ENCODE peak calls at places on chromosomes 4 and X, in eight cellular contexts. R is thoracic aorta, G is pancreas, P is mucosa of descending colon, X is thyroid gland, M is upper lobe of left lung, Z is heart left ventricle, B is endodermal cell. I is an unnamed sample. For H3K4me1, the result is how much of the 10 kb centered on the place peaks cover.

GRCh38 chr4:122921971-122922876 is at the start of gene NUDT6:
- DNase-seq in R (no peak), X (peak), B (peak), Z (peak), M (peak), G (peak), P (peak), I (peak)

GRCh38 chrX:45353462-45353861 is 152.8 kb upstream of the DIPK2B start:
- DNase-seq in R (no peak), Z (no peak), G (no peak), X (no peak), M (no peak), B (no peak), P (no peak), I (no peak)

GRCh38 chr4:183870997-183871396 is 34.1 kb upstream of the STOX2 start:
- DNase-seq in M (no peak), R (no peak), P (no peak), G (no peak), Z (no peak), B (no peak), X (no peak), I (no peak)

GRCh38 chr4:1711906-1712215 is 258 bp downstream of the SLBP start:
- DNase-seq in P (no peak), G (no peak), B (no peak), X (no peak), R (no peak), Z (peak), M (no peak), I (no peak)

GRCh38 chr4:165461176-165461835 is 82.5 kb downstream of the CPE start:
- DNase-seq in Z (peak), G (no peak), B (no peak), P (no peak), R (no peak), X (no peak), M (no peak), I (no peak)

GRCh38 chrX:104419926-104420325 is 146.1 kb upstream of the IL1RAPL2 start:
- DNase-seq in Z (no peak), P (no peak), X (no peak), M (no peak), R (no peak), G (no peak), B (no peak), I (no peak)

GRCh38 chr4:52241916-52242315 is 190.8 kb downstream of the SPATA18 start:
- DNase-seq in M (no peak), X (no peak), G (no peak), B (no peak), P (no peak), Z (no peak), R (no peak), I (no peak)

GRCh38 chr4:113509851-113510250 is 251.7 kb downstream of the CAMK2D start:
- DNase-seq in B (no peak), X (no peak), P (no peak), G (no peak), Z (no peak), M (no peak), R (no peak), I (no peak)

GRCh38 chr4:121698119-121698732 is 1.4 kb upstream of the ANXA5 start:
- DNase-seq in R (no peak), P (no peak), B (no peak), Z (no peak), X (no peak), G (no peak), M (no peak), I (no peak)

GRCh38 chrX:45449982-45450381 is 249.3 kb upstream of the DIPK2B start:
- DNase-seq in R (no peak), M (no peak), B (no peak), G (no peak), P (no peak), X (no peak), Z (no peak), I (no peak)

GRCh38 chr4:86560447-86560846 is 33.7 kb upstream of the PTPN13 start:
- DNase-seq in X (no peak), M (no peak), Z (no peak), P (no peak), G (no peak), B (no peak), R (no peak), I (no peak)

GRCh38 chr4:73822812-73823480 is 13.5 kb upstream of the CXCL6 start:
- DNase-seq in R (no peak), P (no peak), B (no peak), G (no peak), Z (peak), X (no peak), M (no peak), I (no peak)

GRCh38 chr4:23368081-23368697 is 521.7 kb downstream of the PPARGC1A start:
- DNase-seq in R (no peak), X (peak), B (peak), M (no peak), G (no peak), P (peak), Z (peak), I (no peak)

GRCh38 chr4:304987-305680 is at the start of gene ZNF732:
- DNase-seq in M (peak), G (no peak), Z (peak), X (peak), R (no peak), B (no peak), P (no peak), I (no peak)

GRCh38 chrX:70479197-70479969 is 34.7 kb downstream of the DLG3 start:
- DNase-seq in X (no peak), B (no peak), M (no peak), Z (no peak), P (no peak), R (no peak), G (no peak), I (no peak)

GRCh38 chr4:169774466-169775445 is 17.0 kb upstream of the HPF1 start:
- DNase-seq in G (peak), Z (no peak), P (peak), B (peak), M (peak), X (no peak), R (no peak), I (no peak)

GRCh38 chr4:141680060-141680459 is 43.7 kb downstream of the IL15 start:
- DNase-seq in R (no peak), X (no peak), P (no peak), M (no peak), G (no peak), B (no peak), Z (no peak), I (no peak)

GRCh38 chr4:1554876-1555265 is 129.2 kb downstream of the FAM53A start:
- DNase-seq in R (no peak), B (no peak), P (no peak), M (peak), X (no peak), G (no peak), Z (no peak), I (no peak)

GRCh38 chr4:121736735-121737351 is 28.1 kb downstream of the SMIM43 start:
- DNase-seq in P (no peak), Z (peak), B (peak), R (no peak), X (no peak), M (no peak), G (no peak), I (no peak)

GRCh38 chrX:118976599-118977340 is 2.4 kb downstream of the LONRF3 start:
- DNase-seq in X (peak), P (peak), Z (peak), R (no peak), G (peak), M (peak), B (peak), I (no peak)

GRCh38 chr4:180057891-180058643 is 2185.1 kb upstream of the TENM3 start:
- DNase-seq in M (peak), X (peak), B (peak), Z (peak), G (peak), R (no peak), P (peak), I (no peak)

GRCh38 chr4:100369871-100370270 is 148.0 kb downstream of the EMCN start:
- DNase-seq in Z (no peak), M (no peak), P (no peak), B (no peak), G (no peak), R (no peak), X (no peak), I (no peak)

GRCh38 chrX:41009816-41010187 is 75.4 kb upstream of the USP9X start:
- DNase-seq in P (no peak), R (no peak), G (no peak), Z (no peak), M (no peak), X (no peak), B (no peak), I (no peak)

GRCh38 chrX:41005445-41005992 is 79.7 kb upstream of the USP9X start:
- DNase-seq in M (no peak), R (no peak), G (no peak), Z (no peak), X (no peak), B (peak), P (no peak), I (no peak)

GRCh38 chrX:41014776-41015175 is 70.5 kb upstream of the USP9X start:
- DNase-seq in M (no peak), R (no peak), P (no peak), Z (no peak), X (no peak), B (no peak), G (no peak), I (no peak)

GRCh38 chrX:41010188-41010846 is 74.9 kb upstream of the USP9X start:
- DNase-seq in Z (peak), G (peak), M (peak), B (peak), R (peak), X (peak), P (peak), I (peak)
- TF ChIP-seq CTCF in Z (no peak), G (no peak), M (peak), B (peak), R (no peak), X (no peak), P (no peak), I (no peak)

DNA sequence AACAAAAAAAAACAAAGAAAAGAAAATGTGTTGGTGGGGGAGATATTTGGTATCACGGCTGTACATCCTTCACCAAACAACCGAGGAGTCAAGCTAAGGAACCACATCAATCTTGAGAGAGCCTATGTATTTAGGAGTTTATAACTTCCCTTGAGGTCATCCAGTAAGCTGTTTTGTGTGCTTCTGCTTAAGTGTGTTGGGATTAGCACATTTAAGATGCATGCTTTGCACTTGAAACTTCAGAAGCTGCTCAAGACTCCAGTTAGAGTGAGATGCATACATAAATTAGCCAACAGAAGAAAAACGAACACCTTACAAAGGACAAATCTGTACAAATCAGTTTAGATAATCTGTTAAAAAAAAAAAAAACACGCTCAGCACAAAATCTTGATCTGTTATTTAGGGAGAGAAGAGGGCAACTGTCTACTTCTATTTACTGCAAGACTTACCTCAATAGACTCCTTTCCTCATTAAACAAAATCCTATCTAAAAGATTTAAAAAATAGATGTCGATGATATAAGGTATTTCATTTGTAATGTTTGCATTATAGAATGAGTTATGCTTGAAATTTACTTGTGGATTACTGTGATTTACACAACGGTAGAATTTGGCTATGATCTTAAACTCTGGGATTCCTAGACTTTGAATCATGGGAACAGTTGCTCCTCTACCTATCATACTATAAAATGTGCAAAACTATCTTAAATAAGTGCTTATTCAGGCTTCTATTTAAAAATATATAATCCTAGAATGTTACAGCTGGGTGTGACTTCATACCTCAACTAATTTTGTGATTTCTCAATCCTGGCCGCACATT is 53.8 kb upstream of the NAP1L5 start:
- DNase-seq in X (no peak), R (no peak), G (no peak), B (no peak), P (no peak), M (no peak), Z (no peak), I (no peak)
- H3K4me1 ChIP-seq in X (under half), R (under half), G (under half), B (under half), P (under half), M (under half), Z (under half), I (under half)

DNA sequence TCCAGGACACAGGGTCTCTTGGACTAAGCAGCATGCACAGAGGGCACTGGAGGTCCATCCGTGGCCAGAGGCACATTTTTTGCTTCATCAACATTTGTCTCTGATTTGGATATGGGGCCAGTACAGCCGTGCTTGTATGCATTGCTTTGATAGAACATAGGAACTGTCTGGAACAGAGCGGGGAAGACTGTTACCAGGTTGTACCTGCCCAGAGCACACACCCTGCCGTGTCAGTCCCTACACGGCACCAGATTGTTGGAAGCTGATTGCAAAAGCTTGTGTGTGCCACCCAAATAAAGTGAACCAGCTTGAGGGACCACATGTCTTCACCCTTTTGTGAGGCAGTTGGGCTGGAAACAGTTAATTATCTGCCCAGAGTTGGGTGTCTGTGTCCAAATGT is 21.0 kb downstream of the KLF3 start:
- DNase-seq in B (no peak), P (no peak), R (no peak), X (no peak), G (no peak), Z (no peak), M (no peak), I (no peak)
- H3K4me3 ChIP-seq in B (no peak), P (no peak), R (no peak), X (no peak), G (no peak), Z (no peak), M (no peak), I (no peak)

DNA sequence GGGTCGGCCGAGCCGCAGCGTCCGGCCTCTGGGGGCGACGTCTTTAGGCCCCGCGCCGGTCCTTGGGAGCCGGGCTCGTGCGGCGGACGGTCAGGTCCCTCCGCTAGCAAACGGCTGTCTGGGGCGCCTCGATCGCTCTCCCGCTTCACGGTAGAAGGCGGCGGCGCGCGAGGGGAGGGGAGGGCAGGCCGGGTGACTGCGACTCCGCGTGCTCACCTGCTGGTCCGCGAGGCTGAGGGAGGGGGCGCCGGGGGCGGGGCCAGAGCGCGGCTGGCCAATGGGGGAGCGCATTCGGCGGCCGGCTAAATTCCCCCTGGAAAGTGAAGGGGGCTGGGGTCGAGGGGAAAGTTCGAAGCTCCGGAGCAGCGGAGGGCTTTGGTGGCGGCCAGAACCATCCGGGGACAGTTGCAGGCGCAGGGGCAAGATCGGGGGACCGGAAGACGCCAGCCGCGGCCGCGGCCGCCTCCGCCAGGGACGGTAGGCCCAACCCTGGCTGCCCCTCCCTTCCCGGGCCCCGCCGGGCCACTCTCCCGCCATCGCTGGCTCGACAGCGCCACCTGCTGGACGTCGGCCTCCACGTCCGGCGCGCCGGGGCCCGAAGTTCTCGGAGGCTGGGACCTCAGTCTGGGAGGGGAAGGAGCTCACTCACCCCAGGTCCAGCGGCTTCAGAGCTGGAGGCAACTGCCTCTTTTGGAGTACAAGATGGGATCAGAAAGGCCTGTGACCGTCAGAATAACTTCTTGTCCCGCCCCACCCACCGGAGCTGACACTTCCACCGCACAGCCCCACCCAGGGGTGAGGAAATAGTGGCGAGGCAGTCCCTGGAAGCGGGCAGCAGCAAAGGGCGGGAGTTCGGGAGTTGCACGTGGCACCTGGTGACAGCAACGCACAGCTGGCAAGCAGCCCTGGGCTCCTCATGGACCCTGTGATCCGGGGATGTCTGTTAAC is 49.9 kb downstream of the ELF4 start:
- DNase-seq in Z (peak), X (peak), B (peak), R (no peak), P (peak), M (peak), G (peak), I (peak)
- TF ChIP-seq CTCF in Z (peak), X (peak), B (peak), R (peak), P (peak), M (peak), G (peak), I (peak)

GRCh38 chrX:138006176-138006575 is 440.2 kb downstream of the ZIC3 start:
- DNase-seq in Z (no peak), M (no peak), R (no peak), P (no peak), B (no peak), G (no peak), X (no peak), I (no peak)
- H3K4me1 ChIP-seq in Z (under half), M (under half), R (under half), P (under half), B (under half), G (under half), X (under half), I (under half)

GRCh38 chrX:140502491-140503229 is 2.2 kb downstream of the SOX3 start:
- DNase-seq in R (no peak), B (peak), Z (no peak), X (no peak), G (no peak), P (no peak), M (no peak), I (no peak)
- H3K4me3 ChIP-seq in R (peak), B (peak), Z (no peak), X (no peak), G (no peak), P (no peak), M (no peak), I (peak)

GRCh38 chrX:12986164-12986779 is 11.4 kb downstream of the TMSB4X start:
- DNase-seq in B (no peak), P (no peak), R (no peak), Z (no peak), G (no peak), M (no peak), X (no peak), I (no peak)
- TF ChIP-seq CTCF in B (no peak), P (no peak), R (no peak), Z (no peak), G (no peak), M (no peak), X (no peak), I (no peak)

DNA sequence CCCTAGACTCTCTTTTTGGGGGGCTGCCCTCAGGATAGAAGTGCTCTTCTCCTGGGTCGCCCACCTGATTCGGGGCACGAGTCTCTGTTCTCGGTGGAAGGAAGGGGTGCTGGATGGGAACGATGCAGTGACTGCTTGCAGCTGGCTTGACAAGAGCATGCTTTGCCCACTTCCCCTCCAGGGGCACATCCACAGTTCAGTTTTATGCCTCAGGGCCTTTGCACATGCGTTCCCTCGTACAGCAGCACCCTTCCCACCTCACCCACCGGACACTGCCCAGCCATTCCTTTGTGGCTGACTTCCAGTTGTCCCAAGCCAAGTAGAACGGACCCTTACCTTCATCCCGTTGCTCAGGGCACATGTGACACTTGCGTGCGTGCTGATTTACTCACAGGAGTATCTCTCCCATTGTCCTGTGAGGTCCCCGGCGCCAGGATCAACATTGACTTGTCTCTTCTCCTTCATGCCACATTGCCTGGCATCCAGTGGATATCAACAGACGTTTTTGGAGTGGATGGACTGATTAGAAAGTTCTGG is 60.0 kb downstream of the C4orf50 start:
- DNase-seq in M (no peak), G (no peak), B (peak), X (no peak), R (no peak), Z (no peak), P (no peak), I (no peak)
- H3K4me1 ChIP-seq in M (under half), G (under half), B (under half), X (under half), R (under half), Z (under half), P (under half), I (under half)

I was measured in ascending aorta.